ENCODE peak calls at places on chromosomes 6 and 20, in five cellular contexts. One of them, this sample, is unnamed.

GRCh38 chr6:157535354-157536217 is 154.6 kb downstream of the ZDHHC14 start:
- DNase-seq in CD8-positive, alpha-beta memory T cell: no peak
- DNase-seq in NCI-H2171 treated with DMSO at 0.1 percent for 48 hours: no peak
- DNase-seq in spleen: no peak
- DNase-seq in cardiac muscle cell: peak; percentile 65
- DNase-seq in this sample: no peak

GRCh38 chr6:148598690-148599089 is 148.1 kb upstream of the UST start:
- DNase-seq in NCI-H2171 treated with DMSO at 0.1 percent for 48 hours: no peak
- DNase-seq in CD8-positive, alpha-beta memory T cell: no peak
- DNase-seq in cardiac muscle cell: no peak
- DNase-seq in spleen: no peak
- DNase-seq in this sample: no peak

GRCh38 chr6:139166956-139167313 is 32.1 kb downstream of the HECA start:
- DNase-seq in cardiac muscle cell: no peak
- DNase-seq in CD8-positive, alpha-beta memory T cell: peak; percentile 45
- DNase-seq in NCI-H2171 treated with DMSO at 0.1 percent for 48 hours: no peak
- DNase-seq in spleen: no peak
- DNase-seq in this sample: no peak

GRCh38 chr20:51368461-51369211 is 173.9 kb downstream of the NFATC2 start:
- DNase-seq in CD8-positive, alpha-beta memory T cell: no peak
- DNase-seq in spleen: peak; percentile 51
- DNase-seq in cardiac muscle cell: no peak
- DNase-seq in NCI-H2171 treated with DMSO at 0.1 percent for 48 hours: no peak
- DNase-seq in this sample: no peak

GRCh38 chr6:151524059-151524458 is 30.2 kb downstream of the CCDC170 start:
- DNase-seq in cardiac muscle cell: no peak
- DNase-seq in NCI-H2171 treated with DMSO at 0.1 percent for 48 hours: no peak
- DNase-seq in CD8-positive, alpha-beta memory T cell: no peak
- DNase-seq in spleen: no peak
- DNase-seq in this sample: no peak

GRCh38 chr6:133637436-133637835 is 251.5 kb upstream of the TCF21 start:
- DNase-seq in NCI-H2171 treated with DMSO at 0.1 percent for 48 hours: no peak
- DNase-seq in CD8-positive, alpha-beta memory T cell: no peak
- DNase-seq in cardiac muscle cell: no peak
- DNase-seq in spleen: no peak
- DNase-seq in this sample: no peak

GRCh38 chr20:37220796-37221195 is 40.8 kb downstream of the GHRH start:
- DNase-seq in CD8-positive, alpha-beta memory T cell: no peak
- DNase-seq in cardiac muscle cell: peak; percentile 49
- DNase-seq in spleen: no peak
- DNase-seq in NCI-H2171 treated with DMSO at 0.1 percent for 48 hours: no peak
- DNase-seq in this sample: peak; percentile 59

GRCh38 chr6:20213271-20213798 is 1.1 kb upstream of the MBOAT1 start:
- DNase-seq in cardiac muscle cell: no peak
- DNase-seq in spleen: no peak
- DNase-seq in NCI-H2171 treated with DMSO at 0.1 percent for 48 hours: no peak
- DNase-seq in CD8-positive, alpha-beta memory T cell: no peak
- DNase-seq in this sample: no peak

GRCh38 chr20:46992640-46993035 is 98.0 kb downstream of the EYA2 start:
- DNase-seq in spleen: peak; percentile 19
- DNase-seq in cardiac muscle cell: no peak
- DNase-seq in CD8-positive, alpha-beta memory T cell: no peak
- DNase-seq in NCI-H2171 treated with DMSO at 0.1 percent for 48 hours: peak; percentile 85
- DNase-seq in this sample: no peak

GRCh38 chr6:28480253-28480932 is 35.2 kb downstream of the GPX6 start:
- DNase-seq in NCI-H2171 treated with DMSO at 0.1 percent for 48 hours: no peak
- DNase-seq in spleen: no peak
- DNase-seq in cardiac muscle cell: no peak
- DNase-seq in CD8-positive, alpha-beta memory T cell: no peak
- DNase-seq in this sample: no peak

GRCh38 chr6:125742433-125743120 is 6.9 kb upstream of the HEY2 start:
- DNase-seq in cardiac muscle cell: no peak
- DNase-seq in NCI-H2171 treated with DMSO at 0.1 percent for 48 hours: no peak
- DNase-seq in CD8-positive, alpha-beta memory T cell: no peak
- DNase-seq in spleen: no peak
- DNase-seq in this sample: no peak

GRCh38 chr6:32932132-32932868 is 8.5 kb downstream of the HLA-DMB start:
- DNase-seq in CD8-positive, alpha-beta memory T cell: no peak
- DNase-seq in NCI-H2171 treated with DMSO at 0.1 percent for 48 hours: no peak
- DNase-seq in spleen: no peak
- DNase-seq in cardiac muscle cell: peak; percentile 27
- DNase-seq in this sample: no peak

GRCh38 chr6:14511192-14511591 is 393.6 kb downstream of the CD83 start:
- DNase-seq in spleen: no peak
- DNase-seq in cardiac muscle cell: no peak
- DNase-seq in CD8-positive, alpha-beta memory T cell: no peak
- DNase-seq in NCI-H2171 treated with DMSO at 0.1 percent for 48 hours: no peak
- DNase-seq in this sample: no peak

GRCh38 chr6:144098993-144099392 is 3.6 kb upstream of the SF3B5 start:
- DNase-seq in spleen: no peak
- DNase-seq in cardiac muscle cell: no peak
- DNase-seq in NCI-H2171 treated with DMSO at 0.1 percent for 48 hours: no peak
- DNase-seq in CD8-positive, alpha-beta memory T cell: no peak
- DNase-seq in this sample: no peak

GRCh38 chr20:20536240-20536933 is 168.5 kb downstream of the INSM1 start:
- DNase-seq in CD8-positive, alpha-beta memory T cell: no peak
- DNase-seq in cardiac muscle cell: no peak
- DNase-seq in spleen: no peak
- DNase-seq in NCI-H2171 treated with DMSO at 0.1 percent for 48 hours: no peak
- DNase-seq in this sample: no peak

GRCh38 chr20:62711703-62712101 is 3.1 kb downstream of the NTSR1 start:
- DNase-seq in NCI-H2171 treated with DMSO at 0.1 percent for 48 hours: peak; percentile 33
- DNase-seq in spleen: no peak
- DNase-seq in cardiac muscle cell: no peak
- DNase-seq in CD8-positive, alpha-beta memory T cell: no peak
- DNase-seq in this sample: no peak

GRCh38 chr6:139407718-139408222 is 33.3 kb upstream of the CITED2 start:
- DNase-seq in NCI-H2171 treated with DMSO at 0.1 percent for 48 hours: no peak
- DNase-seq in CD8-positive, alpha-beta memory T cell: no peak
- DNase-seq in cardiac muscle cell: peak; percentile 80
- DNase-seq in spleen: no peak
- DNase-seq in this sample: no peak

GRCh38 chr20:63206878-63207277 is 9.1 kb downstream of the YTHDF1 start:
- DNase-seq in CD8-positive, alpha-beta memory T cell: no peak
- DNase-seq in spleen: no peak
- DNase-seq in cardiac muscle cell: no peak
- DNase-seq in NCI-H2171 treated with DMSO at 0.1 percent for 48 hours: no peak
- DNase-seq in this sample: no peak

GRCh38 chr6:148874698-148875293 is 128.0 kb downstream of the UST start:
- DNase-seq in NCI-H2171 treated with DMSO at 0.1 percent for 48 hours: peak; percentile 89
- DNase-seq in spleen: no peak
- DNase-seq in CD8-positive, alpha-beta memory T cell: no peak
- DNase-seq in cardiac muscle cell: peak; percentile 64
- DNase-seq in this sample: peak; percentile 66

GRCh38 chr6:106026748-106027147 is 59.4 kb upstream of the PRDM1 start:
- DNase-seq in cardiac muscle cell: no peak
- DNase-seq in CD8-positive, alpha-beta memory T cell: no peak
- DNase-seq in spleen: no peak
- DNase-seq in NCI-H2171 treated with DMSO at 0.1 percent for 48 hours: no peak
- DNase-seq in this sample: no peak

GRCh38 chr6:37135835-37136694 is 33.9 kb upstream of the PIM1 start:
- DNase-seq in spleen: no peak
- DNase-seq in NCI-H2171 treated with DMSO at 0.1 percent for 48 hours: no peak
- DNase-seq in cardiac muscle cell: peak; percentile 72
- DNase-seq in CD8-positive, alpha-beta memory T cell: no peak
- DNase-seq in this sample: no peak

GRCh38 chr6:56795852-56796532 is 153.3 kb upstream of the DST start:
- DNase-seq in NCI-H2171 treated with DMSO at 0.1 percent for 48 hours: no peak
- DNase-seq in cardiac muscle cell: no peak
- DNase-seq in CD8-positive, alpha-beta memory T cell: no peak
- DNase-seq in spleen: no peak
- DNase-seq in this sample: no peak

GRCh38 chr6:168370310-168370991 is 50.9 kb upstream of the DACT2 start:
- DNase-seq in CD8-positive, alpha-beta memory T cell: no peak
- DNase-seq in NCI-H2171 treated with DMSO at 0.1 percent for 48 hours: no peak
- DNase-seq in spleen: peak; percentile 78
- DNase-seq in cardiac muscle cell: peak; percentile 73
- DNase-seq in this sample: peak; percentile 19

GRCh38 chr20:13221673-13222318 is 722 bp downstream of the ISM1 start:
- DNase-seq in CD8-positive, alpha-beta memory T cell: peak; percentile 74
- DNase-seq in spleen: peak; percentile 79
- DNase-seq in cardiac muscle cell: peak; percentile 74
- DNase-seq in NCI-H2171 treated with DMSO at 0.1 percent for 48 hours: peak; percentile 78
- DNase-seq in this sample: peak; percentile 60

GRCh38 chr20:7624886-7625285 is 315.4 kb downstream of the HAO1 start:
- DNase-seq in spleen: no peak
- DNase-seq in CD8-positive, alpha-beta memory T cell: no peak
- DNase-seq in cardiac muscle cell: no peak
- DNase-seq in NCI-H2171 treated with DMSO at 0.1 percent for 48 hours: no peak
- DNase-seq in this sample: no peak

GRCh38 chr6:97468981-97469380 is 186.0 kb upstream of the MMS22L start:
- DNase-seq in CD8-positive, alpha-beta memory T cell: no peak
- DNase-seq in cardiac muscle cell: no peak
- DNase-seq in spleen: no peak
- DNase-seq in NCI-H2171 treated with DMSO at 0.1 percent for 48 hours: no peak
- DNase-seq in this sample: no peak

GRCh38 chr20:60242836-60243520 is 284.8 kb downstream of the CDH26 start:
- DNase-seq in spleen: no peak
- DNase-seq in NCI-H2171 treated with DMSO at 0.1 percent for 48 hours: no peak
- DNase-seq in CD8-positive, alpha-beta memory T cell: no peak
- DNase-seq in cardiac muscle cell: no peak
- DNase-seq in this sample: no peak

GRCh38 chr6:33551538-33551937 is 28.5 kb downstream of the BAK1 start:
- DNase-seq in CD8-positive, alpha-beta memory T cell: no peak
- DNase-seq in spleen: no peak
- DNase-seq in NCI-H2171 treated with DMSO at 0.1 percent for 48 hours: no peak
- DNase-seq in cardiac muscle cell: no peak
- DNase-seq in this sample: no peak

GRCh38 chr20:47204008-47204745 is 152.3 kb downstream of the ZMYND8 start:
- DNase-seq in CD8-positive, alpha-beta memory T cell: no peak
- DNase-seq in NCI-H2171 treated with DMSO at 0.1 percent for 48 hours: no peak
- DNase-seq in spleen: peak; percentile 23
- DNase-seq in cardiac muscle cell: peak; percentile 31
- DNase-seq in this sample: no peak

GRCh38 chr20:62837790-62838458 is 21.1 kb downstream of the COL9A3 start:
- DNase-seq in CD8-positive, alpha-beta memory T cell: no peak
- DNase-seq in cardiac muscle cell: no peak
- DNase-seq in NCI-H2171 treated with DMSO at 0.1 percent for 48 hours: peak; percentile 97
- DNase-seq in spleen: peak; percentile 86
- DNase-seq in this sample: no peak

GRCh38 chr6:167409078-167409477 is 84.2 kb downstream of the TTLL2 start:
- DNase-seq in CD8-positive, alpha-beta memory T cell: no peak
- DNase-seq in cardiac muscle cell: no peak
- DNase-seq in NCI-H2171 treated with DMSO at 0.1 percent for 48 hours: no peak
- DNase-seq in spleen: no peak
- DNase-seq in this sample: no peak

GRCh38 chr20:24164360-24164759 is 175.8 kb upstream of the GGTLC1 start:
- DNase-seq in cardiac muscle cell: peak; percentile 22
- DNase-seq in CD8-positive, alpha-beta memory T cell: no peak
- DNase-seq in NCI-H2171 treated with DMSO at 0.1 percent for 48 hours: peak; percentile 15
- DNase-seq in spleen: no peak
- DNase-seq in this sample: no peak

GRCh38 chr6:14635195-14635594 is 517.6 kb downstream of the CD83 start:
- DNase-seq in spleen: peak; percentile 86
- DNase-seq in NCI-H2171 treated with DMSO at 0.1 percent for 48 hours: no peak
- DNase-seq in CD8-positive, alpha-beta memory T cell: peak; percentile 67
- DNase-seq in cardiac muscle cell: no peak
- DNase-seq in this sample: no peak

GRCh38 chr6:106163446-106163965 is 77.4 kb downstream of the PRDM1 start:
- DNase-seq in cardiac muscle cell: peak; percentile 80
- DNase-seq in CD8-positive, alpha-beta memory T cell: peak; percentile 75
- DNase-seq in NCI-H2171 treated with DMSO at 0.1 percent for 48 hours: no peak
- DNase-seq in spleen: peak; percentile 84
- DNase-seq in this sample: no peak

GRCh38 chr20:59318201-59318790 is 17.9 kb downstream of the EDN3 start:
- DNase-seq in spleen: no peak
- DNase-seq in cardiac muscle cell: no peak
- DNase-seq in CD8-positive, alpha-beta memory T cell: no peak
- DNase-seq in NCI-H2171 treated with DMSO at 0.1 percent for 48 hours: no peak
- DNase-seq in this sample: no peak

This sample was measured in NCI-H1930.